ENCODE peak calls at places on chromosomes 6 and 20, in seven cellular contexts. J is neural progenitor cell, C is NCI-H1105, K is HFFc6, M is glutamatergic neuron, H is kidney tubule cell, W is coronary artery. A is an unnamed sample.
A peak's percentile ranks its signal among the peaks of the same experiment; 100 is the strongest.

GRCh38 chr6:43716099-43716498 is 28.5 kb upstream of the MRPS18A start:
- DNase-seq in W (no peak), H (no peak), C (no peak), M (no peak), K (no peak), J (no peak), A (no peak)

GRCh38 chr20:46965477-46965876 is 70.8 kb downstream of the EYA2 start:
- DNase-seq in H (no peak), W (no peak), C (peak; percentile 43), K (no peak), M (no peak), J (no peak), A (no peak)

GRCh38 chr20:52060794-52061714 is 130.5 kb downstream of the ZFP64 start:
- DNase-seq in W (no peak), J (peak; percentile 81), C (no peak), H (peak; percentile 44), K (peak; percentile 3), M (no peak), A (peak; percentile 30)

GRCh38 chr6:51213806-51214205 is 395.1 kb downstream of the TFAP2B start:
- DNase-seq in K (no peak), J (peak; percentile 54), H (no peak), C (no peak), M (peak; percentile 28), W (no peak), A (peak; percentile 10)

GRCh38 chr20:33524261-33524660 is 34.4 kb downstream of the CBFA2T2 start:
- DNase-seq in W (no peak), C (no peak), J (no peak), H (no peak), M (no peak), K (no peak), A (no peak)

GRCh38 chr20:45860573-45861011 is 3.2 kb downstream of the ZSWIM3 start:
- DNase-seq in M (no peak), C (no peak), J (no peak), H (no peak), W (no peak), K (no peak), A (no peak)

GRCh38 chr6:131470549-131470948 is 102.5 kb upstream of the ARG1 start:
- DNase-seq in C (no peak), K (no peak), W (no peak), J (no peak), M (no peak), H (no peak), A (no peak)

GRCh38 chr6:148110925-148111324 is 231.7 kb upstream of the SASH1 start:
- DNase-seq in W (no peak), H (peak; percentile 10), J (no peak), C (no peak), K (no peak), M (no peak), A (no peak)

GRCh38 chr6:137933696-137934095 is 66.6 kb downstream of the TNFAIP3 start:
- DNase-seq in W (no peak), C (no peak), J (no peak), H (peak; percentile 47), K (peak; percentile 94), M (no peak), A (no peak)

GRCh38 chr6:156774872-156775405 is 2.2 kb upstream of the ARID1B start:
- DNase-seq in K (no peak), C (no peak), W (no peak), J (peak; percentile 50), M (peak; percentile 55), H (no peak), A (no peak)

GRCh38 chr6:138614151-138614550 is 114.9 kb upstream of the NHSL1 start:
- DNase-seq in W (no peak), H (no peak), K (no peak), M (no peak), C (no peak), J (no peak), A (no peak)

GRCh38 chr20:5821627-5822215 is 71.5 kb downstream of the SHLD1 start:
- DNase-seq in J (no peak), C (no peak), W (no peak), H (peak; percentile 54), K (no peak), M (no peak), A (no peak)

GRCh38 chr6:52373294-52373693 is 11.3 kb downstream of the PAQR8 start:
- DNase-seq in W (no peak), K (no peak), C (no peak), J (peak; percentile 65), M (no peak), H (no peak), A (no peak)

GRCh38 chr20:38692436-38693411 is 31.6 kb upstream of the SLC32A1 start:
- DNase-seq in M (no peak), J (peak; percentile 95), K (peak; percentile 54), C (no peak), W (no peak), H (peak; percentile 62), A (peak; percentile 82)

GRCh38 chr6:20605061-20605460 is 70.8 kb downstream of the CDKAL1 start:
- DNase-seq in H (peak; percentile 65), C (no peak), M (no peak), W (no peak), K (no peak), J (no peak), A (no peak)

GRCh38 chr20:54293526-54293925 is 85.6 kb downstream of the PFDN4 start:
- DNase-seq in K (no peak), M (no peak), C (no peak), H (no peak), W (no peak), J (no peak), A (no peak)

GRCh38 chr6:163729127-163729872 is 314.8 kb downstream of the QKI start:
- DNase-seq in H (no peak), M (no peak), J (peak; percentile 18), C (no peak), K (no peak), W (no peak), A (no peak)

GRCh38 chr20:43739148-43739749 is 12.4 kb upstream of the GTSF1L start:
- DNase-seq in H (no peak), J (no peak), K (no peak), C (no peak), M (no peak), W (no peak), A (no peak)

GRCh38 chr20:34516874-34517542 is 786 bp downstream of the DYNLRB1 start:
- DNase-seq in J (peak; percentile 38), C (peak; percentile 22), K (no peak), H (peak; percentile 45), W (no peak), M (peak; percentile 29), A (peak; percentile 21)

GRCh38 chr6:16690244-16691142 is 70.8 kb downstream of the ATXN1 start:
- DNase-seq in K (no peak), C (no peak), W (no peak), H (peak; percentile 21), M (no peak), J (no peak), A (no peak)

GRCh38 chr6:41428995-41429417 is 93.6 kb downstream of the NCR2 start:
- DNase-seq in J (no peak), K (peak; percentile 18), M (no peak), W (no peak), H (peak; percentile 54), C (no peak), A (no peak)

GRCh38 chr6:56757585-56757984 is 114.9 kb upstream of the DST start:
- DNase-seq in M (no peak), W (no peak), H (peak; percentile 46), C (no peak), J (peak; percentile 55), K (peak; percentile 38), A (no peak)

GRCh38 chr6:15881150-15881549 is 218.3 kb upstream of the DTNBP1 start:
- DNase-seq in C (no peak), J (no peak), K (no peak), M (no peak), H (no peak), W (no peak), A (no peak)

GRCh38 chr6:44804546-44804945 is 417.0 kb downstream of the CDC5L start:
- DNase-seq in J (no peak), W (no peak), M (no peak), H (no peak), C (no peak), K (no peak), A (no peak)

GRCh38 chr20:59587570-59587969 is 16.8 kb upstream of the PHACTR3 start:
- DNase-seq in W (no peak), M (peak; percentile 2), C (no peak), H (no peak), K (no peak), J (no peak), A (no peak)

GRCh38 chr6:17039266-17039665 is 62.6 kb upstream of the STMND1 start:
- DNase-seq in W (no peak), J (no peak), K (no peak), H (peak; percentile 4), M (no peak), C (no peak), A (no peak)

GRCh38 chr6:2381872-2382661 is 136.7 kb upstream of the GMDS start:
- DNase-seq in K (no peak), M (no peak), W (no peak), H (no peak), J (no peak), C (no peak), A (no peak)

GRCh38 chr6:42979523-42980177 is 669 bp upstream of the PEX6 start:
- DNase-seq in W (no peak), M (no peak), C (no peak), J (no peak), K (peak; percentile 48), H (peak; percentile 50), A (no peak)

GRCh38 chr20:57411406-57412283 is 20.4 kb downstream of the RBM38 start:
- DNase-seq in H (no peak), C (no peak), W (no peak), J (no peak), M (no peak), K (no peak), A (no peak)

GRCh38 chr20:2914160-2914559 is 40.9 kb downstream of the PTPRA start:
- DNase-seq in J (no peak), H (peak; percentile 11), C (no peak), K (no peak), W (no peak), M (no peak), A (no peak)

GRCh38 chr6:128388380-128388779 is 132.0 kb downstream of the PTPRK start:
- DNase-seq in W (no peak), M (no peak), H (no peak), C (no peak), J (no peak), K (no peak), A (no peak)

GRCh38 chr20:61927826-61928541 is 137.7 kb downstream of the TAF4 start:
- DNase-seq in J (no peak), K (no peak), M (peak; percentile 6), H (no peak), W (no peak), C (no peak), A (no peak)

GRCh38 chr6:111417181-111417585 is 65.8 kb downstream of the REV3L start:
- DNase-seq in H (no peak), J (no peak), C (no peak), W (no peak), M (no peak), K (peak; percentile 5), A (no peak)

GRCh38 chr6:67184405-67184804 is 1450.7 kb upstream of the ADGRB3 start:
- DNase-seq in C (no peak), K (no peak), W (no peak), J (no peak), M (no peak), H (no peak), A (no peak)

GRCh38 chr20:53883098-53883762 is 187.2 kb downstream of the BCAS1 start:
- DNase-seq in H (peak; percentile 95), K (peak; percentile 68), C (no peak), M (no peak), W (no peak), J (no peak), A (no peak)

GRCh38 chr6:6694825-6695710 is 106.5 kb downstream of the LY86 start:
- DNase-seq in M (no peak), W (no peak), K (no peak), C (no peak), H (no peak), J (no peak), A (no peak)